ENCODE peak calls at places on chromosomes 2 and 18, in eight cellular contexts. One of them, this sample, is unnamed.

GRCh38 chr2:53801547-53801946 is 14.7 kb downstream of the ERLEC1 start:
- DNase-seq in CD8-positive, alpha-beta memory T cell: no peak
- DNase-seq in heart right ventricle: no peak
- DNase-seq in activated T-helper 9 cell treated with anti-CD3 and anti-CD28 coated beads, Interleukin-2, amount 50 U/mL, for 16 hours: no peak
- DNase-seq in nephron progenitor cell: no peak
- DNase-seq in RWPE2: no peak
- DNase-seq in SHP77 treated with DMSO at 0.1 percent for 48 hours: no peak
- DNase-seq in activated T-helper 1 cell treated with anti-CD3 and anti-CD28 coated beads, Interleukin-12 subunit alpha, Interleukin-12 subunit beta, Interleukin-2, Interleukin-4 antibody, amounts not matched to agents 30 ng/mL and 10 ng/mL and 1 ng/mL, durations not matched to agents 14 hours and 24 hours and 36 hours: no peak
- DNase-seq in this sample: no peak

GRCh38 chr2:143607446-143608110 is 478.4 kb downstream of the ARHGAP15 start:
- DNase-seq in CD8-positive, alpha-beta memory T cell: no peak
- DNase-seq in heart right ventricle: no peak
- DNase-seq in activated T-helper 9 cell treated with anti-CD3 and anti-CD28 coated beads, Interleukin-2, amount 50 U/mL, for 16 hours: no peak
- DNase-seq in nephron progenitor cell: no peak
- DNase-seq in RWPE2: no peak
- DNase-seq in SHP77 treated with DMSO at 0.1 percent for 48 hours: peak
- DNase-seq in activated T-helper 1 cell treated with anti-CD3 and anti-CD28 coated beads, Interleukin-12 subunit alpha, Interleukin-12 subunit beta, Interleukin-2, Interleukin-4 antibody, amounts not matched to agents 30 ng/mL and 10 ng/mL and 1 ng/mL, durations not matched to agents 14 hours and 24 hours and 36 hours: no peak
- DNase-seq in this sample: no peak

GRCh38 chr2:129709030-129709955 is 270.2 kb upstream of the RAB6C start:
- DNase-seq in CD8-positive, alpha-beta memory T cell: no peak
- DNase-seq in heart right ventricle: no peak
- DNase-seq in activated T-helper 9 cell treated with anti-CD3 and anti-CD28 coated beads, Interleukin-2, amount 50 U/mL, for 16 hours: no peak
- DNase-seq in nephron progenitor cell: no peak
- DNase-seq in RWPE2: no peak
- DNase-seq in SHP77 treated with DMSO at 0.1 percent for 48 hours: no peak
- DNase-seq in activated T-helper 1 cell treated with anti-CD3 and anti-CD28 coated beads, Interleukin-12 subunit alpha, Interleukin-12 subunit beta, Interleukin-2, Interleukin-4 antibody, amounts not matched to agents 30 ng/mL and 10 ng/mL and 1 ng/mL, durations not matched to agents 14 hours and 24 hours and 36 hours: no peak
- DNase-seq in this sample: no peak

GRCh38 chr2:240893363-240893828 is 2.6 kb downstream of the MAB21L4 start:
- DNase-seq in CD8-positive, alpha-beta memory T cell: no peak
- DNase-seq in heart right ventricle: no peak
- DNase-seq in activated T-helper 9 cell treated with anti-CD3 and anti-CD28 coated beads, Interleukin-2, amount 50 U/mL, for 16 hours: no peak
- DNase-seq in nephron progenitor cell: peak
- DNase-seq in RWPE2: no peak
- DNase-seq in SHP77 treated with DMSO at 0.1 percent for 48 hours: no peak
- DNase-seq in activated T-helper 1 cell treated with anti-CD3 and anti-CD28 coated beads, Interleukin-12 subunit alpha, Interleukin-12 subunit beta, Interleukin-2, Interleukin-4 antibody, amounts not matched to agents 30 ng/mL and 10 ng/mL and 1 ng/mL, durations not matched to agents 14 hours and 24 hours and 36 hours: peak
- DNase-seq in this sample: no peak

GRCh38 chr2:223420048-223420447 is 182.1 kb downstream of the SCG2 start:
- DNase-seq in CD8-positive, alpha-beta memory T cell: no peak
- DNase-seq in heart right ventricle: no peak
- DNase-seq in activated T-helper 9 cell treated with anti-CD3 and anti-CD28 coated beads, Interleukin-2, amount 50 U/mL, for 16 hours: no peak
- DNase-seq in nephron progenitor cell: no peak
- DNase-seq in RWPE2: no peak
- DNase-seq in SHP77 treated with DMSO at 0.1 percent for 48 hours: no peak
- DNase-seq in activated T-helper 1 cell treated with anti-CD3 and anti-CD28 coated beads, Interleukin-12 subunit alpha, Interleukin-12 subunit beta, Interleukin-2, Interleukin-4 antibody, amounts not matched to agents 30 ng/mL and 10 ng/mL and 1 ng/mL, durations not matched to agents 14 hours and 24 hours and 36 hours: no peak
- DNase-seq in this sample: no peak

GRCh38 chr18:4130734-4131719 is 324.1 kb downstream of the DLGAP1 start:
- DNase-seq in CD8-positive, alpha-beta memory T cell: no peak
- DNase-seq in heart right ventricle: no peak
- DNase-seq in activated T-helper 9 cell treated with anti-CD3 and anti-CD28 coated beads, Interleukin-2, amount 50 U/mL, for 16 hours: no peak
- DNase-seq in nephron progenitor cell: no peak
- DNase-seq in RWPE2: no peak
- DNase-seq in SHP77 treated with DMSO at 0.1 percent for 48 hours: no peak
- DNase-seq in activated T-helper 1 cell treated with anti-CD3 and anti-CD28 coated beads, Interleukin-12 subunit alpha, Interleukin-12 subunit beta, Interleukin-2, Interleukin-4 antibody, amounts not matched to agents 30 ng/mL and 10 ng/mL and 1 ng/mL, durations not matched to agents 14 hours and 24 hours and 36 hours: no peak
- DNase-seq in this sample: no peak

GRCh38 chr2:200905618-200906296 is 16.6 kb downstream of the NIF3L1 start:
- DNase-seq in CD8-positive, alpha-beta memory T cell: peak
- DNase-seq in heart right ventricle: peak
- DNase-seq in activated T-helper 9 cell treated with anti-CD3 and anti-CD28 coated beads, Interleukin-2, amount 50 U/mL, for 16 hours: no peak
- DNase-seq in nephron progenitor cell: peak
- DNase-seq in RWPE2: no peak
- DNase-seq in SHP77 treated with DMSO at 0.1 percent for 48 hours: peak
- DNase-seq in activated T-helper 1 cell treated with anti-CD3 and anti-CD28 coated beads, Interleukin-12 subunit alpha, Interleukin-12 subunit beta, Interleukin-2, Interleukin-4 antibody, amounts not matched to agents 30 ng/mL and 10 ng/mL and 1 ng/mL, durations not matched to agents 14 hours and 24 hours and 36 hours: peak
- DNase-seq in this sample: peak

GRCh38 chr18:27863780-27864430 is 313.0 kb downstream of the CDH2 start:
- DNase-seq in CD8-positive, alpha-beta memory T cell: no peak
- DNase-seq in heart right ventricle: peak
- DNase-seq in activated T-helper 9 cell treated with anti-CD3 and anti-CD28 coated beads, Interleukin-2, amount 50 U/mL, for 16 hours: no peak
- DNase-seq in nephron progenitor cell: no peak
- DNase-seq in RWPE2: no peak
- DNase-seq in SHP77 treated with DMSO at 0.1 percent for 48 hours: no peak
- DNase-seq in activated T-helper 1 cell treated with anti-CD3 and anti-CD28 coated beads, Interleukin-12 subunit alpha, Interleukin-12 subunit beta, Interleukin-2, Interleukin-4 antibody, amounts not matched to agents 30 ng/mL and 10 ng/mL and 1 ng/mL, durations not matched to agents 14 hours and 24 hours and 36 hours: no peak
- DNase-seq in this sample: no peak

GRCh38 chr2:94980406-94980805 is 45.1 kb upstream of the MAL start:
- DNase-seq in CD8-positive, alpha-beta memory T cell: no peak
- DNase-seq in heart right ventricle: no peak
- DNase-seq in activated T-helper 9 cell treated with anti-CD3 and anti-CD28 coated beads, Interleukin-2, amount 50 U/mL, for 16 hours: no peak
- DNase-seq in nephron progenitor cell: no peak
- DNase-seq in RWPE2: no peak
- DNase-seq in SHP77 treated with DMSO at 0.1 percent for 48 hours: no peak
- DNase-seq in activated T-helper 1 cell treated with anti-CD3 and anti-CD28 coated beads, Interleukin-12 subunit alpha, Interleukin-12 subunit beta, Interleukin-2, Interleukin-4 antibody, amounts not matched to agents 30 ng/mL and 10 ng/mL and 1 ng/mL, durations not matched to agents 14 hours and 24 hours and 36 hours: no peak
- DNase-seq in this sample: no peak

GRCh38 chr18:52451851-52452250 is 111.9 kb downstream of the DCC start:
- DNase-seq in CD8-positive, alpha-beta memory T cell: no peak
- DNase-seq in heart right ventricle: no peak
- DNase-seq in activated T-helper 9 cell treated with anti-CD3 and anti-CD28 coated beads, Interleukin-2, amount 50 U/mL, for 16 hours: no peak
- DNase-seq in nephron progenitor cell: no peak
- DNase-seq in RWPE2: no peak
- DNase-seq in SHP77 treated with DMSO at 0.1 percent for 48 hours: no peak
- DNase-seq in activated T-helper 1 cell treated with anti-CD3 and anti-CD28 coated beads, Interleukin-12 subunit alpha, Interleukin-12 subunit beta, Interleukin-2, Interleukin-4 antibody, amounts not matched to agents 30 ng/mL and 10 ng/mL and 1 ng/mL, durations not matched to agents 14 hours and 24 hours and 36 hours: no peak
- DNase-seq in this sample: no peak

GRCh38 chr2:159856760-159857159 is 58.8 kb upstream of the CD302 start:
- DNase-seq in CD8-positive, alpha-beta memory T cell: no peak
- DNase-seq in heart right ventricle: no peak
- DNase-seq in activated T-helper 9 cell treated with anti-CD3 and anti-CD28 coated beads, Interleukin-2, amount 50 U/mL, for 16 hours: no peak
- DNase-seq in nephron progenitor cell: no peak
- DNase-seq in RWPE2: no peak
- DNase-seq in SHP77 treated with DMSO at 0.1 percent for 48 hours: no peak
- DNase-seq in activated T-helper 1 cell treated with anti-CD3 and anti-CD28 coated beads, Interleukin-12 subunit alpha, Interleukin-12 subunit beta, Interleukin-2, Interleukin-4 antibody, amounts not matched to agents 30 ng/mL and 10 ng/mL and 1 ng/mL, durations not matched to agents 14 hours and 24 hours and 36 hours: no peak
- DNase-seq in this sample: no peak